ENCODE peak calls at places on chromosomes 12 and 14, in six cellular contexts. One of them, this sample, is unnamed.
A peak's percentile ranks its signal among the peaks of the same experiment; 100 is the strongest.

GRCh38 chr14:75418779-75419768 is 8.7 kb upstream of the JDP2 start:
- DNase-seq in thoracic aorta: no peak
- DNase-seq in WTC11: peak; percentile 82
- DNase-seq in breast epithelium: no peak
- DNase-seq in tibial artery: no peak
- DNase-seq in uterus: no peak
- DNase-seq in this sample: no peak

GRCh38 chr12:69417741-69418167 is 52.4 kb upstream of the FRS2 start:
- DNase-seq in thoracic aorta: no peak
- DNase-seq in WTC11: no peak
- DNase-seq in breast epithelium: no peak
- DNase-seq in tibial artery: no peak
- DNase-seq in uterus: no peak
- DNase-seq in this sample: no peak

GRCh38 chr14:102824832-102825231 is 47.6 kb downstream of the TRAF3 start:
- DNase-seq in thoracic aorta: no peak
- DNase-seq in WTC11: no peak
- DNase-seq in breast epithelium: no peak
- DNase-seq in tibial artery: no peak
- DNase-seq in uterus: no peak
- DNase-seq in this sample: no peak

GRCh38 chr12:49055978-49056754 is 4.4 kb downstream of the KMT2D start:
- DNase-seq in thoracic aorta: no peak
- DNase-seq in WTC11: peak; percentile 41
- DNase-seq in breast epithelium: no peak
- DNase-seq in tibial artery: no peak
- DNase-seq in uterus: peak; percentile 51
- DNase-seq in this sample: peak; percentile 88

GRCh38 chr12:116673713-116674112 is 64.2 kb downstream of the SPRING1 start:
- DNase-seq in thoracic aorta: no peak
- DNase-seq in WTC11: peak; percentile 50
- DNase-seq in breast epithelium: no peak
- DNase-seq in tibial artery: no peak
- DNase-seq in uterus: no peak
- DNase-seq in this sample: no peak

GRCh38 chr12:124742111-124742510 is 121.6 kb downstream of the SCARB1 start:
- DNase-seq in thoracic aorta: no peak
- DNase-seq in WTC11: no peak
- DNase-seq in breast epithelium: peak; percentile 62
- DNase-seq in tibial artery: no peak
- DNase-seq in uterus: no peak
- DNase-seq in this sample: no peak

GRCh38 chr12:11714626-11715025 is 65.2 kb downstream of the ETV6 start:
- DNase-seq in thoracic aorta: no peak
- DNase-seq in WTC11: no peak
- DNase-seq in breast epithelium: no peak
- DNase-seq in tibial artery: no peak
- DNase-seq in uterus: no peak
- DNase-seq in this sample: no peak

GRCh38 chr12:42590324-42590934 is 883 bp upstream of the PRICKLE1 start:
- DNase-seq in thoracic aorta: no peak
- DNase-seq in WTC11: peak; percentile 25
- DNase-seq in breast epithelium: no peak
- DNase-seq in tibial artery: peak; percentile 70
- DNase-seq in uterus: peak; percentile 42
- DNase-seq in this sample: no peak

GRCh38 chr12:121858662-121859572 is at the start of gene HPD:
- DNase-seq in thoracic aorta: peak; percentile 57
- DNase-seq in WTC11: peak; percentile 18
- DNase-seq in breast epithelium: no peak
- DNase-seq in tibial artery: peak; percentile 95
- DNase-seq in uterus: peak; percentile 84
- DNase-seq in this sample: no peak

GRCh38 chr14:105020815-105021655 is at the start of gene CDCA4:
- DNase-seq in thoracic aorta: peak; percentile 87
- DNase-seq in WTC11: peak; percentile 96
- DNase-seq in breast epithelium: peak; percentile 96
- DNase-seq in tibial artery: peak; percentile 98
- DNase-seq in uterus: peak; percentile 98
- DNase-seq in this sample: peak; percentile 96

GRCh38 chr12:24246921-24247320 is 297.5 kb upstream of the SOX5 start:
- DNase-seq in thoracic aorta: no peak
- DNase-seq in WTC11: no peak
- DNase-seq in breast epithelium: no peak
- DNase-seq in tibial artery: no peak
- DNase-seq in uterus: no peak
- DNase-seq in this sample: no peak

GRCh38 chr12:75877588-75878381 is 153.8 kb downstream of the PHLDA1 start:
- DNase-seq in thoracic aorta: no peak
- DNase-seq in WTC11: no peak
- DNase-seq in breast epithelium: no peak
- DNase-seq in tibial artery: no peak
- DNase-seq in uterus: no peak
- DNase-seq in this sample: no peak

GRCh38 chr14:103708750-103709187 is 6.5 kb downstream of the XRCC3 start:
- DNase-seq in thoracic aorta: no peak
- DNase-seq in WTC11: no peak
- DNase-seq in breast epithelium: no peak
- DNase-seq in tibial artery: no peak
- DNase-seq in uterus: no peak
- DNase-seq in this sample: no peak

GRCh38 chr14:64444984-64445845 is 20.1 kb upstream of the AKAP5 start:
- DNase-seq in thoracic aorta: no peak
- DNase-seq in WTC11: no peak
- DNase-seq in breast epithelium: no peak
- DNase-seq in tibial artery: peak; percentile 69
- DNase-seq in uterus: peak; percentile 46
- DNase-seq in this sample: no peak

GRCh38 chr14:56797569-56798446 is 12.5 kb downstream of the OTX2 start:
- DNase-seq in thoracic aorta: no peak
- DNase-seq in WTC11: peak; percentile 63
- DNase-seq in breast epithelium: no peak
- DNase-seq in tibial artery: no peak
- DNase-seq in uterus: no peak
- DNase-seq in this sample: no peak

GRCh38 chr14:32720927-32721326 is 217.8 kb upstream of the NPAS3 start:
- DNase-seq in thoracic aorta: no peak
- DNase-seq in WTC11: no peak
- DNase-seq in breast epithelium: no peak
- DNase-seq in tibial artery: no peak
- DNase-seq in uterus: no peak
- DNase-seq in this sample: no peak

GRCh38 chr14:105472496-105472991 is 2.1 kb upstream of the CRIP2 start:
- DNase-seq in thoracic aorta: no peak
- DNase-seq in WTC11: no peak
- DNase-seq in breast epithelium: no peak
- DNase-seq in tibial artery: peak; percentile 94
- DNase-seq in uterus: no peak
- DNase-seq in this sample: no peak

GRCh38 chr14:102966256-102966655 is 43.8 kb downstream of the AMN start:
- DNase-seq in thoracic aorta: no peak
- DNase-seq in WTC11: no peak
- DNase-seq in breast epithelium: no peak
- DNase-seq in tibial artery: no peak
- DNase-seq in uterus: no peak
- DNase-seq in this sample: no peak

GRCh38 chr12:6961278-6961694 is 9.2 kb downstream of the PHB2 start:
- DNase-seq in thoracic aorta: no peak
- DNase-seq in WTC11: no peak
- DNase-seq in breast epithelium: peak; percentile 79
- DNase-seq in tibial artery: peak; percentile 84
- DNase-seq in uterus: peak; percentile 81
- DNase-seq in this sample: peak; percentile 93

GRCh38 chr12:58774731-58775130 is 145.6 kb downstream of the LRIG3 start:
- DNase-seq in thoracic aorta: no peak
- DNase-seq in WTC11: no peak
- DNase-seq in breast epithelium: no peak
- DNase-seq in tibial artery: no peak
- DNase-seq in uterus: no peak
- DNase-seq in this sample: no peak

GRCh38 chr14:94481468-94482131 is 5.6 kb upstream of the SERPINA9 start:
- DNase-seq in thoracic aorta: no peak
- DNase-seq in WTC11: no peak
- DNase-seq in breast epithelium: no peak
- DNase-seq in tibial artery: no peak
- DNase-seq in uterus: no peak
- DNase-seq in this sample: no peak

GRCh38 chr12:27177716-27178115 is 66.4 kb upstream of the STK38L start:
- DNase-seq in thoracic aorta: no peak
- DNase-seq in WTC11: no peak
- DNase-seq in breast epithelium: no peak
- DNase-seq in tibial artery: no peak
- DNase-seq in uterus: no peak
- DNase-seq in this sample: no peak

GRCh38 chr12:82473111-82473754 is 114.9 kb downstream of the METTL25 start:
- DNase-seq in thoracic aorta: no peak
- DNase-seq in WTC11: no peak
- DNase-seq in breast epithelium: no peak
- DNase-seq in tibial artery: no peak
- DNase-seq in uterus: no peak
- DNase-seq in this sample: no peak

GRCh38 chr12:123131879-123132402 is 18.9 kb downstream of the PITPNM2 start:
- DNase-seq in thoracic aorta: no peak
- DNase-seq in WTC11: no peak
- DNase-seq in breast epithelium: peak; percentile 83
- DNase-seq in tibial artery: no peak
- DNase-seq in uterus: no peak
- DNase-seq in this sample: no peak

GRCh38 chr14:88999137-88999536 is 174.7 kb downstream of the TTC8 start:
- DNase-seq in thoracic aorta: no peak
- DNase-seq in WTC11: no peak
- DNase-seq in breast epithelium: no peak
- DNase-seq in tibial artery: no peak
- DNase-seq in uterus: no peak
- DNase-seq in this sample: no peak

GRCh38 chr12:81888341-81888740 is 129.2 kb upstream of the PPFIA2 start:
- DNase-seq in thoracic aorta: no peak
- DNase-seq in WTC11: no peak
- DNase-seq in breast epithelium: no peak
- DNase-seq in tibial artery: no peak
- DNase-seq in uterus: no peak
- DNase-seq in this sample: no peak

GRCh38 chr14:74478996-74479635 is 14.0 kb downstream of the NPC2 start:
- DNase-seq in thoracic aorta: no peak
- DNase-seq in WTC11: no peak
- DNase-seq in breast epithelium: no peak
- DNase-seq in tibial artery: no peak
- DNase-seq in uterus: no peak
- DNase-seq in this sample: no peak

GRCh38 chr14:92986254-92987147 is 63.6 kb downstream of the CHGA start:
- DNase-seq in thoracic aorta: peak; percentile 59
- DNase-seq in WTC11: no peak
- DNase-seq in breast epithelium: no peak
- DNase-seq in tibial artery: peak; percentile 90
- DNase-seq in uterus: no peak
- DNase-seq in this sample: no peak

DNA sequence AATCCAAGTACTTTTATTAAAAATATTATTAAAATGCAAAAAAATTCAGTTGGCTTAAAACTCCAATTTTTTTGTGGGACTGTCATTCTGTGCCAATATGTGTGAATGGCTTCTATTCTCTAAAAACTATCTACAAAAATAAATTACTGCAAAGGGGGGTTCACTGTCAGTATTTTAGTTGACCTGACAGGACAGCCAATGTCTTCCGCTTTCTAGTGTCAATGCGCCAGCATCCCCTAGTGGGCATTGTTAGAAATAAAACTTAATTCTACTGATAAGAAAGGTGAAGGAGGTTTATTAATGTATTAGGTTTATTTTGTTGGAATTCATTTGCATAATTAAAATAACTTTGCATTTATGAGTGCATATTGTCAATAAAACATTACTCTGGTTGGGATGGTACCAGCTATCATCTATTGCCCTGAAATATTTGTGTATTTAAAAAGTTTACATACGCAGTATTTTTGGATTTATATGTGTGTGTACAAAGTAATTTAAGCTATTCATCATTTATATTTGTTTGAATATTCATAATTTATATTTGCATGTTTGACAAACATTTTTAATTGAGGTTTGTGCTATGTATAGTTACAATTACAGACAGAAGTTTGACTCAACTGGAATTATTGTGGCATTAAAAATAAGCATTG is 527.2 kb downstream of the FLRT2 start:
- DNase-seq in thoracic aorta: no peak
- DNase-seq in WTC11: peak; percentile 30
- DNase-seq in breast epithelium: no peak
- DNase-seq in tibial artery: no peak
- DNase-seq in uterus: no peak
- DNase-seq in this sample: no peak
- TF ChIP-seq CTCF in thoracic aorta: peak; percentile 32
- TF ChIP-seq CTCF in WTC11: no peak
- TF ChIP-seq CTCF in breast epithelium: peak; percentile 55
- TF ChIP-seq CTCF in tibial artery: peak; percentile 20
- TF ChIP-seq CTCF in uterus: peak; percentile 35
- TF ChIP-seq CTCF in this sample: peak; percentile 96

GRCh38 chr14:85528882-85529585 is 910 bp upstream of the FLRT2 start:
- DNase-seq in thoracic aorta: no peak
- DNase-seq in WTC11: no peak
- DNase-seq in breast epithelium: no peak
- DNase-seq in tibial artery: no peak
- DNase-seq in uterus: no peak
- DNase-seq in this sample: no peak
- TF ChIP-seq CTCF in thoracic aorta: no peak
- TF ChIP-seq CTCF in WTC11: no peak
- TF ChIP-seq CTCF in breast epithelium: no peak
- TF ChIP-seq CTCF in tibial artery: no peak
- TF ChIP-seq CTCF in uterus: no peak
- TF ChIP-seq CTCF in this sample: no peak

DNA sequence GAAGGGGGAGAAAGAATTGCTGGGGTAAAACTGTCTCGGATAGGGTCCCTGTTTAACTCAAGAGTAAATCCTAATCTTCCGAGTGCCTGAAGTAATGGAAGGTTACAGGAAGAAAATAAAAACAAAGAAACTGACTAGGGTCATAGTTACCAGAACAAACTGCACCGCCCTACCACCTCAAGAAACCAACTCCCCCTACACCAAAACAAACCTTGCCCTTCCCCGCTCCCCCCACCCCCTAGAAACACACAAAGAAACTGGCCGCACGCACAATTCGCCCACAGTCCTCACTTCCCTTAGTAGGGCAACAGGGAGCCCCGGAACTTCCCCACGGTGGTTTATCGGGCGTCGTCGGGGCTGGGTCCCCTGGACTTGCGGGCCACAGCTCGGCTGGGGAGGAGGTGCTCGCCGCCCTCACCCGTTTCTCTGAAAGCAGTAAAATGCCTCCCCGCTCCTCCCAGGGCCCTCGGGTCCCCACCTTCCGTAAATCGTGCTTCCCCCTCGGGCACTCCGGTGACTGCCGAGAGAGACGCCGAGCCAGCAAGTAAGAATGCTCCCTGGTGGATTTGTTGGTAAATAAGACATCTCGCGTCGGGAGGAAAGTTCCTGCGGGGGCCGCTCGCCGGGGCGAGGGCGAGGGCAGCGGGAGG is 2.4 kb downstream of the SINHCAF start:
- DNase-seq in thoracic aorta: no peak
- DNase-seq in WTC11: peak; percentile 29
- DNase-seq in breast epithelium: peak; percentile 61
- DNase-seq in tibial artery: peak; percentile 68
- DNase-seq in uterus: no peak
- DNase-seq in this sample: no peak
- TF ChIP-seq CTCF in thoracic aorta: no peak
- TF ChIP-seq CTCF in WTC11: no peak
- TF ChIP-seq CTCF in breast epithelium: no peak
- TF ChIP-seq CTCF in tibial artery: no peak
- TF ChIP-seq CTCF in uterus: no peak
- TF ChIP-seq CTCF in this sample: no peak

GRCh38 chr12:78229491-78230209 is 399.0 kb downstream of the NAV3 start:
- DNase-seq in thoracic aorta: no peak
- DNase-seq in WTC11: peak; percentile 69
- DNase-seq in breast epithelium: no peak
- DNase-seq in tibial artery: no peak
- DNase-seq in uterus: no peak
- DNase-seq in this sample: no peak
- TF ChIP-seq CTCF in thoracic aorta: no peak
- TF ChIP-seq CTCF in WTC11: peak; percentile 73
- TF ChIP-seq CTCF in breast epithelium: no peak
- TF ChIP-seq CTCF in tibial artery: no peak
- TF ChIP-seq CTCF in uterus: peak; percentile 18
- TF ChIP-seq CTCF in this sample: peak; percentile 48